ENCODE peak calls at places on chromosomes 1 and 21, in five cellular contexts. One of them, this sample, is unnamed.

GRCh38 chr21:44592446-44593365 is at the start of gene KRTAP10-6:
- DNase-seq in ovary: no peak
- DNase-seq in lower lobe of right lung: no peak
- DNase-seq in psoas muscle: no peak
- DNase-seq in stomach: no peak
- DNase-seq in this sample: no peak

GRCh38 chr1:229263254-229263653 is 7.7 kb upstream of the RAB4A start:
- DNase-seq in psoas muscle: no peak
- DNase-seq in ovary: no peak
- DNase-seq in lower lobe of right lung: no peak
- DNase-seq in stomach: no peak
- DNase-seq in this sample: no peak

GRCh38 chr1:206663832-206664652 is 20.7 kb upstream of the MAPKAPK2 start:
- DNase-seq in stomach: peak
- DNase-seq in psoas muscle: peak
- DNase-seq in ovary: peak
- DNase-seq in lower lobe of right lung: no peak
- DNase-seq in this sample: peak

GRCh38 chr1:96987186-96987703 is 265.7 kb downstream of the PTBP2 start:
- DNase-seq in lower lobe of right lung: no peak
- DNase-seq in ovary: no peak
- DNase-seq in psoas muscle: no peak
- DNase-seq in stomach: no peak
- DNase-seq in this sample: no peak

GRCh38 chr1:151681921-151682320 is 34.7 kb downstream of the CELF3 start:
- DNase-seq in ovary: no peak
- DNase-seq in psoas muscle: no peak
- DNase-seq in stomach: no peak
- DNase-seq in lower lobe of right lung: no peak
- DNase-seq in this sample: no peak

GRCh38 chr1:207033302-207033701 is 746 bp upstream of the C1orf116 start:
- DNase-seq in psoas muscle: no peak
- DNase-seq in lower lobe of right lung: no peak
- DNase-seq in ovary: no peak
- DNase-seq in stomach: no peak
- DNase-seq in this sample: no peak

GRCh38 chr1:189899686-189900495 is 577.8 kb downstream of the BRINP3 start:
- DNase-seq in stomach: no peak
- DNase-seq in lower lobe of right lung: no peak
- DNase-seq in ovary: no peak
- DNase-seq in psoas muscle: no peak
- DNase-seq in this sample: no peak

GRCh38 chr21:42051788-42052187 is 19.3 kb upstream of the UMODL1 start:
- DNase-seq in psoas muscle: no peak
- DNase-seq in ovary: no peak
- DNase-seq in lower lobe of right lung: no peak
- DNase-seq in stomach: no peak
- DNase-seq in this sample: no peak

GRCh38 chr1:221634606-221635005 is 107.3 kb downstream of the DUSP10 start:
- DNase-seq in lower lobe of right lung: no peak
- DNase-seq in stomach: no peak
- DNase-seq in ovary: no peak
- DNase-seq in psoas muscle: no peak
- DNase-seq in this sample: no peak

GRCh38 chr1:56644064-56644940 is 812 bp upstream of the PRKAA2 start:
- DNase-seq in stomach: no peak
- DNase-seq in lower lobe of right lung: no peak
- DNase-seq in ovary: no peak
- DNase-seq in psoas muscle: no peak
- DNase-seq in this sample: no peak

GRCh38 chr1:42168397-42168682 is 3.8 kb upstream of the GUCA2A start:
- DNase-seq in lower lobe of right lung: no peak
- DNase-seq in psoas muscle: no peak
- DNase-seq in ovary: no peak
- DNase-seq in stomach: no peak
- DNase-seq in this sample: no peak

GRCh38 chr1:56376188-56376984 is 203.0 kb downstream of the PLPP3 start:
- DNase-seq in stomach: peak
- DNase-seq in lower lobe of right lung: no peak
- DNase-seq in psoas muscle: peak
- DNase-seq in ovary: peak
- DNase-seq in this sample: no peak

GRCh38 chr1:89198081-89198480 is 661 bp downstream of the GBP4 start:
- DNase-seq in psoas muscle: no peak
- DNase-seq in ovary: peak
- DNase-seq in stomach: no peak
- DNase-seq in lower lobe of right lung: no peak
- DNase-seq in this sample: no peak

GRCh38 chr1:200891774-200892157 is 2.9 kb upstream of the INAVA start:
- DNase-seq in lower lobe of right lung: no peak
- DNase-seq in psoas muscle: no peak
- DNase-seq in stomach: no peak
- DNase-seq in ovary: no peak
- DNase-seq in this sample: no peak

GRCh38 chr21:42809171-42809570 is 70.2 kb downstream of the WDR4 start:
- DNase-seq in lower lobe of right lung: no peak
- DNase-seq in stomach: no peak
- DNase-seq in ovary: no peak
- DNase-seq in psoas muscle: no peak
- DNase-seq in this sample: no peak

GRCh38 chr1:1196431-1197187 is 9.8 kb downstream of the TNFRSF18 start:
- DNase-seq in lower lobe of right lung: peak
- DNase-seq in ovary: no peak
- DNase-seq in stomach: no peak
- DNase-seq in psoas muscle: peak
- DNase-seq in this sample: no peak

GRCh38 chr1:62439652-62440371 is 3.0 kb downstream of the USP1 start:
- DNase-seq in lower lobe of right lung: no peak
- DNase-seq in psoas muscle: no peak
- DNase-seq in stomach: no peak
- DNase-seq in ovary: no peak
- DNase-seq in this sample: no peak

GRCh38 chr1:27338751-27339150 is 3.1 kb upstream of the SYTL1 start:
- DNase-seq in lower lobe of right lung: no peak
- DNase-seq in ovary: no peak
- DNase-seq in stomach: no peak
- DNase-seq in psoas muscle: no peak
- DNase-seq in this sample: no peak

GRCh38 chr1:33165809-33166208 is 16.0 kb downstream of the TRIM62 start:
- DNase-seq in ovary: no peak
- DNase-seq in stomach: no peak
- DNase-seq in lower lobe of right lung: no peak
- DNase-seq in psoas muscle: no peak
- DNase-seq in this sample: no peak

GRCh38 chr1:941588-942383 is 17.3 kb downstream of the NOC2L start:
- DNase-seq in ovary: peak
- DNase-seq in lower lobe of right lung: peak
- DNase-seq in stomach: peak
- DNase-seq in psoas muscle: peak
- DNase-seq in this sample: peak

GRCh38 chr1:94883688-94884087 is 43.2 kb downstream of the CNN3 start:
- DNase-seq in ovary: no peak
- DNase-seq in stomach: no peak
- DNase-seq in lower lobe of right lung: no peak
- DNase-seq in psoas muscle: no peak
- DNase-seq in this sample: no peak

GRCh38 chr1:110677526-110677925 is 2.8 kb upstream of the KCNA3 start:
- DNase-seq in lower lobe of right lung: no peak
- DNase-seq in ovary: no peak
- DNase-seq in psoas muscle: no peak
- DNase-seq in stomach: no peak
- DNase-seq in this sample: no peak

GRCh38 chr1:198220428-198220827 is 63.6 kb downstream of the NEK7 start:
- DNase-seq in psoas muscle: no peak
- DNase-seq in lower lobe of right lung: no peak
- DNase-seq in ovary: no peak
- DNase-seq in stomach: no peak
- DNase-seq in this sample: no peak

GRCh38 chr1:151980287-151981177 is 13.1 kb downstream of the S100A10 start:
- DNase-seq in lower lobe of right lung: no peak
- DNase-seq in stomach: no peak
- DNase-seq in ovary: no peak
- DNase-seq in psoas muscle: peak
- DNase-seq in this sample: peak

GRCh38 chr1:62045579-62045978 is 149.1 kb upstream of the L1TD1 start:
- DNase-seq in lower lobe of right lung: no peak
- DNase-seq in stomach: no peak
- DNase-seq in psoas muscle: no peak
- DNase-seq in ovary: no peak
- DNase-seq in this sample: no peak

GRCh38 chr1:7333576-7333975 is 437.5 kb upstream of the VAMP3 start:
- DNase-seq in ovary: no peak
- DNase-seq in stomach: no peak
- DNase-seq in lower lobe of right lung: no peak
- DNase-seq in psoas muscle: no peak
- DNase-seq in this sample: no peak

GRCh38 chr1:24920155-24920925 is 9.7 kb downstream of the RUNX3 start:
- DNase-seq in ovary: no peak
- DNase-seq in stomach: no peak
- DNase-seq in psoas muscle: peak
- DNase-seq in lower lobe of right lung: no peak
- DNase-seq in this sample: no peak

GRCh38 chr1:169511339-169512028 is 25.7 kb upstream of the SLC19A2 start:
- DNase-seq in lower lobe of right lung: no peak
- DNase-seq in stomach: no peak
- DNase-seq in ovary: peak
- DNase-seq in psoas muscle: no peak
- DNase-seq in this sample: no peak

GRCh38 chr1:158145173-158145719 is 35.4 kb upstream of the CD1D start:
- DNase-seq in psoas muscle: peak
- DNase-seq in lower lobe of right lung: no peak
- DNase-seq in stomach: no peak
- DNase-seq in ovary: peak
- DNase-seq in this sample: peak

GRCh38 chr21:31456201-31456600 is 112.1 kb upstream of the TIAM1 start:
- DNase-seq in psoas muscle: no peak
- DNase-seq in lower lobe of right lung: no peak
- DNase-seq in ovary: no peak
- DNase-seq in stomach: no peak
- DNase-seq in this sample: no peak

GRCh38 chr21:31457675-31458074 is 113.6 kb upstream of the TIAM1 start:
- DNase-seq in ovary: no peak
- DNase-seq in lower lobe of right lung: no peak
- DNase-seq in psoas muscle: no peak
- DNase-seq in stomach: no peak
- DNase-seq in this sample: no peak

GRCh38 chr21:31460985-31461384 is 116.9 kb upstream of the TIAM1 start:
- DNase-seq in psoas muscle: no peak
- DNase-seq in stomach: no peak
- DNase-seq in ovary: no peak
- DNase-seq in lower lobe of right lung: no peak
- DNase-seq in this sample: no peak

GRCh38 chr21:31455506-31455905 is 111.4 kb upstream of the TIAM1 start:
- DNase-seq in psoas muscle: no peak
- DNase-seq in lower lobe of right lung: no peak
- DNase-seq in stomach: no peak
- DNase-seq in ovary: no peak
- DNase-seq in this sample: no peak

DNA sequence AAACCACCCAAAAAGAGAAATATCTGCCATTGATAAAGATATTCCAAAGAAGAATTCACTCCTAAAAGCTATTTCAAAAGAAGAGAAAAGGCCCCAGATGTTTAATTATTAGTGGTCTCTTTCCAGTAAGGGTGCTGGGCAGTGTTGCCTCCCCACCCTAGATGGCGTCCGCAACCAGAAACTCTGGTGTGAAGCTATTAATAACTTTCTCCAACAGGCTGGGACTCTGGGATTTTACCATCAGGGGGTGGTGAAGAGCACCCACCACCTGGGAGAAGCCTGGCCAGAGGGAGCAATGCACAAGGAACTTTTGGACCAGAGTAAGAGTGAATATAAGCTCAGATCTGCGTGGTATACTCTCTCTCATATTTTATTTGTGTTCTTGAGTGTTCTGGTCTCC is 115.4 kb upstream of the TIAM1 start:
- DNase-seq in lower lobe of right lung: no peak
- DNase-seq in psoas muscle: no peak
- DNase-seq in ovary: no peak
- DNase-seq in stomach: no peak
- DNase-seq in this sample: no peak
- TF ChIP-seq CTCF in lower lobe of right lung: no peak
- TF ChIP-seq CTCF in psoas muscle: no peak
- TF ChIP-seq CTCF in ovary: no peak
- TF ChIP-seq CTCF in stomach: no peak
- TF ChIP-seq CTCF in this sample: no peak

DNA sequence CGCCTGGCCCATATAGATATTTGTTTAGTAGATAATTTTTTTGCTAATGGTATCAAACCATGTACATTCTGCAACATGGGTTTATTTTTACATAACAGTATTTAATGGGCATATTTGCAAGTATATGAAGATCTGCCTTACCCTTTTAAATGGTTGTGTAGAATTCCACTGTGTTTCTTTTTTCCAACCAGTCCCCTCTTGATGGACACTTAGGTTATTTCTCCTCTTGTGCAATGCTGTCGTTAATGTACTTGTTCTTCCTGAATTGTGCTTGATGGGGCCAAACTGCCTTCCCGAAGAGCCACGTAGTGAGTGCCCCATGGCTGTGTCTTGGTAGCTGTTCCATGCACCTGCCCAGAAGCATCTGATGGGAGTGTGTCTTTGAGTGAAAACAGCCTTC is 39.4 kb upstream of the EFHD2 start:
- DNase-seq in psoas muscle: no peak
- DNase-seq in stomach: no peak
- DNase-seq in ovary: no peak
- DNase-seq in lower lobe of right lung: no peak
- DNase-seq in this sample: no peak
- H3K27ac ChIP-seq in psoas muscle: no peak
- H3K27ac ChIP-seq in stomach: no peak
- H3K27ac ChIP-seq in ovary: no peak
- H3K27ac ChIP-seq in lower lobe of right lung: no peak
- H3K27ac ChIP-seq in this sample: no peak

GRCh38 chr1:30383131-30383793 is 340.1 kb downstream of the MATN1 start:
- DNase-seq in stomach: no peak
- DNase-seq in lower lobe of right lung: no peak
- DNase-seq in psoas muscle: no peak
- DNase-seq in ovary: no peak
- DNase-seq in this sample: no peak

GRCh38 chr1:30385246-30385940 is 338.0 kb downstream of the MATN1 start:
- DNase-seq in stomach: no peak
- DNase-seq in psoas muscle: no peak
- DNase-seq in lower lobe of right lung: no peak
- DNase-seq in ovary: no peak
- DNase-seq in this sample: no peak

GRCh38 chr1:30388386-30388785 is 335.0 kb downstream of the MATN1 start:
- DNase-seq in ovary: no peak
- DNase-seq in psoas muscle: no peak
- DNase-seq in stomach: no peak
- DNase-seq in lower lobe of right lung: no peak
- DNase-seq in this sample: no peak

GRCh38 chr1:30384286-30385245 is 338.8 kb downstream of the MATN1 start:
- DNase-seq in ovary: no peak
- DNase-seq in lower lobe of right lung: no peak
- DNase-seq in stomach: no peak
- DNase-seq in psoas muscle: no peak
- DNase-seq in this sample: no peak

GRCh38 chr1:30386145-30386926 is 337.0 kb downstream of the MATN1 start:
- DNase-seq in lower lobe of right lung: no peak
- DNase-seq in ovary: no peak
- DNase-seq in psoas muscle: no peak
- DNase-seq in stomach: no peak
- DNase-seq in this sample: no peak
- TF ChIP-seq CTCF in lower lobe of right lung: no peak
- TF ChIP-seq CTCF in ovary: no peak
- TF ChIP-seq CTCF in psoas muscle: no peak
- TF ChIP-seq CTCF in stomach: no peak
- TF ChIP-seq CTCF in this sample: no peak

GRCh38 chr1:202888204-202888506 is 794 bp downstream of the RABIF start:
- DNase-seq in psoas muscle: no peak
- DNase-seq in lower lobe of right lung: no peak
- DNase-seq in stomach: no peak
- DNase-seq in ovary: no peak
- DNase-seq in this sample: no peak
- H3K27ac ChIP-seq in psoas muscle: peak
- H3K27ac ChIP-seq in lower lobe of right lung: peak
- H3K27ac ChIP-seq in stomach: peak
- H3K27ac ChIP-seq in ovary: peak
- H3K27ac ChIP-seq in this sample: peak

This sample was measured in heart right ventricle.